ENCODE peak calls at places on chromosomes 5 and 9, in nine cellular contexts. Z is HT1080; V is CD8-positive, alpha-beta memory T cell; E is HCT116; G is H54; N is choroid plexus epithelial cell; O is NCI-H774; B is amygdala; D is mesothelial cell of epicardium. S is an unnamed sample.
A peak's percentile ranks its signal among the peaks of the same experiment; 100 is the strongest.

GRCh38 chr9:20361656-20362570 is 260.4 kb downstream of the MLLT3 start:
- DNase-seq in Z (no peak), V (no peak), E (no peak), G (no peak), N (no peak), O (no peak), B (no peak), D (no peak), S (no peak)

GRCh38 chr5:149211566-149211965 is 60.1 kb upstream of the AFAP1L1 start:
- DNase-seq in Z (peak; percentile 45), V (no peak), E (no peak), G (no peak), N (peak; percentile 90), O (no peak), B (no peak), D (no peak), S (no peak)

GRCh38 chr9:68720656-68721313 is 15.7 kb downstream of the PIP5K1B start:
- DNase-seq in Z (no peak), V (no peak), E (no peak), G (no peak), N (no peak), O (no peak), B (no peak), D (no peak), S (no peak)

GRCh38 chr5:19739691-19740090 is 248.3 kb downstream of the CDH18 start:
- DNase-seq in Z (no peak), V (no peak), E (no peak), G (no peak), N (no peak), O (no peak), B (no peak), D (no peak), S (no peak)

GRCh38 chr5:32307769-32308194 is 5.0 kb downstream of the MTMR12 start:
- DNase-seq in Z (no peak), V (no peak), E (no peak), G (no peak), N (no peak), O (no peak), B (no peak), D (no peak), S (no peak)

GRCh38 chr9:130240410-130241197 is 25.0 kb upstream of the HMCN2 start:
- DNase-seq in Z (peak; percentile 74), V (peak; percentile 23), E (peak; percentile 53), G (no peak), N (peak; percentile 84), O (peak; percentile 79), B (peak; percentile 34), D (peak; percentile 44), S (peak; percentile 48)

GRCh38 chr9:107749787-107750444 is 260.3 kb upstream of the KLF4 start:
- DNase-seq in Z (peak; percentile 93), V (no peak), E (peak; percentile 85), G (peak; percentile 92), N (peak; percentile 94), O (peak; percentile 46), B (peak; percentile 45), D (no peak), S (no peak)

GRCh38 chr9:13295556-13295955 is 16.1 kb upstream of the MPDZ start:
- DNase-seq in Z (peak; percentile 25), V (no peak), E (no peak), G (no peak), N (peak; percentile 21), O (no peak), B (no peak), D (no peak), S (no peak)

GRCh38 chr5:109654455-109654854 is 35.3 kb upstream of the MAN2A1 start:
- DNase-seq in Z (peak; percentile 85), V (no peak), E (no peak), G (peak; percentile 9), N (no peak), O (no peak), B (no peak), D (no peak), S (peak; percentile 42)

GRCh38 chr5:16736158-16736994 is 119.6 kb upstream of the RETREG1 start:
- DNase-seq in Z (no peak), V (no peak), E (peak; percentile 24), G (no peak), N (peak; percentile 86), O (peak; percentile 97), B (no peak), D (no peak), S (no peak)

S was measured in stimulated activated naive CD8-positive, alpha-beta T cell treated with anti-CD3 and anti-CD28 coated beads, Interleukin-15, Interleukin-2, amounts not matched to agents 100 U/mL and 50 U/mL, for 24 hours.